ENCODE peak calls at places on chromosomes 11 and 22, in four cellular contexts. S is IMR-90, M is K562, Y is GM12878. G is an unnamed sample.

GRCh38 chr11:133107753-133108152 is 424.5 kb downstream of the OPCML start:
- DNase-seq in S (no peak), M (no peak), Y (no peak), G (no peak)

GRCh38 chr11:128957204-128957482 is 14.5 kb upstream of the TP53AIP1 start:
- DNase-seq in S (no peak), M (no peak), Y (no peak), G (no peak)

GRCh38 chr11:44601471-44602370 is 36.3 kb downstream of the CD82 start:
- DNase-seq in S (no peak), M (no peak), Y (no peak), G (no peak)

GRCh38 chr11:134224710-134225662 is 515 bp downstream of the VPS26B start:
- DNase-seq in S (peak), M (peak), Y (no peak), G (peak)

GRCh38 chr22:30863161-30863833 is 105.3 kb downstream of the MORC2 start:
- DNase-seq in S (peak), M (peak), Y (no peak), G (no peak)

GRCh38 chr11:16184588-16184987 is 171.8 kb downstream of the SOX6 start:
- DNase-seq in S (peak), M (no peak), Y (no peak), G (peak)

GRCh38 chr22:44369241-44369652 is 56.5 kb upstream of the SHISAL1 start:
- DNase-seq in S (no peak), M (no peak), Y (no peak), G (no peak)

GRCh38 chr22:30046716-30047363 is 33.4 kb upstream of the HORMAD2 start:
- DNase-seq in S (no peak), M (no peak), Y (no peak), G (no peak)

GRCh38 chr22:37019309-37020191 is at the start of the genes MPST and TST:
- DNase-seq in S (peak), M (peak), Y (no peak), G (peak)

GRCh38 chr22:40112595-40112994 is 65.1 kb upstream of the TNRC6B start:
- DNase-seq in S (no peak), M (no peak), Y (no peak), G (no peak)

GRCh38 chr11:123328281-123328680 is 101.8 kb upstream of the GRAMD1B start:
- DNase-seq in S (no peak), M (no peak), Y (no peak), G (no peak)

GRCh38 chr11:127006311-127006710 is 5.7 kb upstream of the KIRREL3 start:
- DNase-seq in S (peak), M (no peak), Y (no peak), G (no peak)

GRCh38 chr11:129750343-129751292 is 65.0 kb upstream of the TMEM45B start:
- DNase-seq in S (peak), M (peak), Y (no peak), G (peak)

GRCh38 chr11:124739479-124740276 is at the start of gene NRGN:
- DNase-seq in S (peak), M (peak), Y (no peak), G (peak)

GRCh38 chr11:46337626-46338345 is 9.5 kb upstream of the DGKZ start:
- DNase-seq in S (no peak), M (no peak), Y (no peak), G (no peak)

GRCh38 chr11:9565822-9566560 is 7.5 kb upstream of the WEE1 start:
- DNase-seq in S (peak), M (peak), Y (peak), G (peak)

GRCh38 chr11:40295466-40295865 is 1164.0 kb downstream of the LRRC4C start:
- DNase-seq in S (no peak), M (no peak), Y (no peak), G (no peak)

GRCh38 chr22:46982635-46983034 is 220.2 kb downstream of the TBC1D22A start:
- DNase-seq in S (no peak), M (no peak), Y (no peak), G (no peak)

GRCh38 chr11:106482920-106483761 is 405.7 kb downstream of the AASDHPPT start:
- DNase-seq in S (peak), M (no peak), Y (no peak), G (peak)

GRCh38 chr11:67006029-67006884 is 16.7 kb upstream of the SYT12 start:
- DNase-seq in S (no peak), M (peak), Y (no peak), G (no peak)

GRCh38 chr11:77353131-77353530 is 51.6 kb upstream of the GDPD4 start:
- DNase-seq in S (no peak), M (no peak), Y (no peak), G (no peak)

GRCh38 chr11:6646631-6647281 is 8.9 kb downstream of the DCHS1 start:
- DNase-seq in S (peak), M (no peak), Y (peak), G (no peak)

GRCh38 chr11:130449246-130449990 is 973 bp downstream of the ADAMTS15 start:
- DNase-seq in S (no peak), M (no peak), Y (no peak), G (no peak)

GRCh38 chr22:39409630-39410029 is 10.1 kb downstream of the TAB1 start:
- DNase-seq in S (no peak), M (no peak), Y (no peak), G (no peak)

DNA sequence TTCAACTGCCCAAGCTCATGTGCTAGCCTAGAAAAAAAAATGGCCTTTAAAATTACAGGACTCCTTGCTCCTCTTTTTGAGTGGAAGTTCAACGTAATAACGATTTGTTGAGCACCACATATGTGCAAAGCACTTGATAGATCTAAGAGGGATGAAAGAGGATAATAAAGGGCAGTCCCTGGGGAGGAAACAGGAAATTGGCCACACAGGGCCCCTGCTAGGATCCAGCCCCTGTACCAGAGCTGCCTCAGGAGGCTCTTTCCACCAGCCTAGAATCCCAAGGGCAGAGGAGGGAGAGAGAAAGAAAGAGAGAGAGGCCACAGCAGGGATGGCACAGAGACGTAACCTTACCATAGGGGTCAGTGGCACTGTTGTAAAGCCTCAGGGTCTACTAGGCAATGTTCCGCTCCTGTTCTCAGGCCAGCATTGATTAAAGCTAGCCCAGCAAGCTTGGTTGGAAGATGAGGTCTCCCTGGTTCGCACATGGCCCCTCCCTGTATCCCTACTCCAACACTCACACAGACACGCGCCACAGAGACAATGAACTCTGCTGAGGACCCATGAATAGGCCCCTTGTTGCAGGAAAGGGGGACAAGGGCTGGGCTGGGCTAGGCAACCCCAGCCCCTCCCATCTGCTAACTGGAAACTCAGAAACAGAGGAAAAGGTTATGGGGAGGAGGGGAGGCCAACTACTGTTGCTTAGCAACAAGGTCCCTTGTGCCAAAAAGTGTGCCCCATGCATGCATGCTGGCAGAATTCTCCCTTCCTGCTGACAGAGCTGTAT is at the start of gene TMPRSS5:
- DNase-seq in S (no peak), M (no peak), Y (no peak), G (no peak)
- TF ChIP-seq POLR2A in S (no peak), M (no peak), Y (no peak), G (no peak)

GRCh38 chr11:92702037-92702436 is 267.4 kb upstream of the MTNR1B start:
- DNase-seq in S (peak), M (no peak), Y (no peak), G (no peak)
- H3K4me2 ChIP-seq in S (no peak), M (no peak), Y (no peak), G (no peak)

DNA sequence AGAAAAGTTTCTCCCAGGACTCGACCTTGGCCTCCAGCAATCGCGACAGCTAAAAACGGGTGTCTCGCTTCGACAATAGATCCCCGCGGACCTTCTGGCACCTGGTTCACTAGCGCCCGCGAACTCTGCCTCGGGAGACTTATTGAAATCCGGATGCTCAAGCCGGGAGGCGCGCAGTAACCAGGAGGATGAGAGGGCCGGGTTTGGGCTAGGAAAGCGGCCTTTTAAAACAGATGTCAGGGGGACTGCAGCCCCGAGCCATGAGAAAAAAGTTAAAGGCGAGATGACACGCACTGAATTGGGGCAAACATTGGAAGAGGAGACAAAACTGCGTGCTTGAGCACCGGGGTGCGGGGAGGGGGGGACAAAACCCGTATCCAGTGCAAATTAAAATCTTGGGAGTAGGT is 637 bp upstream of the ZBTB16 start:
- DNase-seq in S (no peak), M (no peak), Y (no peak), G (no peak)
- TF ChIP-seq FOS in S (no peak), M (no peak), Y (no peak), G (no peak)

GRCh38 chr11:62689421-62690183 is at the start of gene LRRN4CL:
- DNase-seq in S (peak), M (no peak), Y (no peak), G (no peak)
- TF ChIP-seq POLR2A in S (no peak), M (peak), Y (no peak), G (no peak)

DNA sequence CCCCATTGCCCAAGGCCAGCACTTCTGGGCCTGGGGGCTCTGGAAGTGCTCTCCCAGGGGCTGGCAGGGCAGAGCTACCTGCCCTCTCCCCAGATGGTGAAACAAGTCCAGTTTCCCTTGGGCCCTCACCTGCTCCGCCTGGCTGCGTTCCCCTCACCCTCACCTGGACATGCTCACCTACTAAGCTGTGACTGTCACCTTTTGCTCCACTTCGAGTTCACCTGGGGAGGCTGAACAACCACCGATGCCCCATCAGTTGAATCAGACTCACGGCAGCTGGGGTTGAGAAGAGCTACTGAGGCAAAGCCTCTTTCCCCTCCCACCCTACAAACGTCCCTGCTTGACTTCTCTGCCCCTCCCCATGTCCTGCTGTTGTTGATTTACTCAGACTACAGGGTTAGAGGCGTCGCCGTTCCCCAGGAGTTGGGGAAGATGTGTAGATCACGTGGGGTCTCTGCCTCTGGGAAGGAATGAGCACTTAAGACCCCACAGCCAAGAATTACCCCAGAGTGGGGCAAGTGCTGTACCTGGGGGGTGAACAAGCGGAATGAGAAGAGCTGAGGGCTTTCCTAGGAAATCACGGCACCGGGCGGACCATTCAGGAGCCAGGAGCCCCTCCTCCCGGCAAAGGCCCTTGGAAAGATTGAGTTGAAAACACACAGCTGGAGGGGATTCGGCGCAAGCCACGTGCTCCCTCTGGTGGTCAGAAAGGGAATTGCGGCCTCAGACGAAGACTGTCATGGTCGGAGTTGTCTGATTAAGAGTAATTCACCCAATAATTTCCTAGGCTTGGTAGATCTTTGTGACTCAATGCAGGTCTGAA is 7.1 kb downstream of the FXYD2 start:
- DNase-seq in S (peak), M (peak), Y (peak), G (peak)
- H3K4me2 ChIP-seq in S (peak), M (no peak), Y (peak), G (peak)

GRCh38 chr11:131670876-131671275 is 300.5 kb downstream of the NTM start:
- DNase-seq in S (no peak), M (no peak), Y (no peak), G (no peak)
- TF ChIP-seq FOS in S (no peak), M (no peak), Y (no peak), G (no peak)

DNA sequence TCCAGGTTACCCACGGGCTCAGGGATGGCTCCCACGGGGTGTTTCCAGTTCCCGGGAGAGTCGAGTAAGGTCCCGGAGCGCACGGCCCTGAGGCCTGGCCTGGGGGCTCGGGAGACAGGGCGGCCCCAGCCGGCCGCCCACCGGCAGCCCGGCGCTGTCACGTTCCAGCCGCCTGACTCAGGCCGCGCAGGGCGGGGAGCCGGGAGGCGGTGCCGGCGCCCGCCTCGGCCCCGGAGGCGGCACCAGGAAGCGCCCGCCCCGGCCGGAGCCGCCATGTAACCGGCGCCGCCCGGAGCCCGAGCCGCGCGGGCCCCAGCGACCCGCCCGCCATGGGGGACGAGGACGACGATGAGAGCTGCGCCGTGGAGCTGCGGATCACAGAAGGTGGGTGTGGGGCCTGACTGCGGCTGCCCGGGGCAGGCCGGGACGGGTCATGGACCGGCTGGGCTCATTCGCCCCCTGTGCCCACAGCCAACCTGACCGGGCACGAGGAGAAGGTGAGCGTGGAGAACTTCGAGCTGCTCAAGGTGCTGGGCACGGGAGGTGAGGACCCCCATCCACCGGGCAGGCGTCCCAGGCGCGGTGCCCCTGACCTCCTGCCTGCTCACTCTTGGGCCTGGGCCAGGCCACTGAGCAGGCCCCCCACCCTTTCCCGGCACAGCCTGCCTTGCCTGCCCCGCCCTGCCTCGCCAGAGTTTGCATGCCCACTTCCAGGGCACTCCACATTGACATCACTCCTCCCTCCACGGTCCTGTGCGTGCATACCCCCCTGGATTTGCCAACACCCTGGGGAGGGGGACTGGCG is at the start of gene RPS6KA4:
- DNase-seq in S (peak), M (peak), Y (no peak), G (peak)
- TF ChIP-seq POLR2A in S (peak), M (peak), Y (peak), G (peak)